ENCODE peak calls at places on chromosomes 5 and 9, in eight cellular contexts. One of them, this sample, is unnamed.

GRCh38 chr9:138103824-138104206 is 226.2 kb downstream of the CACNA1B start:
- DNase-seq in T1000: no peak
- DNase-seq in heart right ventricle: no peak
- DNase-seq in T-helper 22 cell: no peak
- DNase-seq in Calu3: no peak
- DNase-seq in globus pallidus: no peak
- DNase-seq in epithelial cell of esophagus: no peak
- DNase-seq in HL-60: no peak
- DNase-seq in this sample: peak

GRCh38 chr5:14438195-14438606 is 143.4 kb upstream of the OTULINL start:
- DNase-seq in T1000: no peak
- DNase-seq in heart right ventricle: no peak
- DNase-seq in T-helper 22 cell: no peak
- DNase-seq in Calu3: no peak
- DNase-seq in globus pallidus: no peak
- DNase-seq in epithelial cell of esophagus: no peak
- DNase-seq in HL-60: no peak
- DNase-seq in this sample: no peak

GRCh38 chr5:14110196-14110595 is 32.9 kb upstream of the TRIO start:
- DNase-seq in T1000: no peak
- DNase-seq in heart right ventricle: no peak
- DNase-seq in T-helper 22 cell: no peak
- DNase-seq in Calu3: no peak
- DNase-seq in globus pallidus: no peak
- DNase-seq in epithelial cell of esophagus: no peak
- DNase-seq in HL-60: no peak
- DNase-seq in this sample: no peak

GRCh38 chr5:125370486-125370885 is 624.0 kb upstream of the ZNF608 start:
- DNase-seq in T1000: no peak
- DNase-seq in heart right ventricle: no peak
- DNase-seq in T-helper 22 cell: no peak
- DNase-seq in Calu3: no peak
- DNase-seq in globus pallidus: no peak
- DNase-seq in epithelial cell of esophagus: no peak
- DNase-seq in HL-60: no peak
- DNase-seq in this sample: no peak

GRCh38 chr9:130825809-130826208 is 9.2 kb upstream of the ABL1 start:
- DNase-seq in T1000: no peak
- DNase-seq in heart right ventricle: no peak
- DNase-seq in T-helper 22 cell: no peak
- DNase-seq in Calu3: no peak
- DNase-seq in globus pallidus: no peak
- DNase-seq in epithelial cell of esophagus: no peak
- DNase-seq in HL-60: no peak
- DNase-seq in this sample: no peak

GRCh38 chr5:104297076-104297475 is 734.5 kb upstream of the NUDT12 start:
- DNase-seq in T1000: no peak
- DNase-seq in heart right ventricle: no peak
- DNase-seq in T-helper 22 cell: no peak
- DNase-seq in Calu3: no peak
- DNase-seq in globus pallidus: no peak
- DNase-seq in epithelial cell of esophagus: peak
- DNase-seq in HL-60: no peak
- DNase-seq in this sample: no peak

GRCh38 chr5:73426034-73426433 is 22.5 kb downstream of the FOXD1 start:
- DNase-seq in T1000: no peak
- DNase-seq in heart right ventricle: no peak
- DNase-seq in T-helper 22 cell: no peak
- DNase-seq in Calu3: no peak
- DNase-seq in globus pallidus: no peak
- DNase-seq in epithelial cell of esophagus: peak
- DNase-seq in HL-60: no peak
- DNase-seq in this sample: no peak

GRCh38 chr5:148697177-148697820 is 43.0 kb upstream of the HTR4 start:
- DNase-seq in T1000: no peak
- DNase-seq in heart right ventricle: no peak
- DNase-seq in T-helper 22 cell: no peak
- DNase-seq in Calu3: no peak
- DNase-seq in globus pallidus: no peak
- DNase-seq in epithelial cell of esophagus: peak
- DNase-seq in HL-60: no peak
- DNase-seq in this sample: no peak

GRCh38 chr9:134128727-134129679 is 6.9 kb upstream of the WDR5 start:
- DNase-seq in T1000: no peak
- DNase-seq in heart right ventricle: no peak
- DNase-seq in T-helper 22 cell: no peak
- DNase-seq in Calu3: no peak
- DNase-seq in globus pallidus: no peak
- DNase-seq in epithelial cell of esophagus: no peak
- DNase-seq in HL-60: no peak
- DNase-seq in this sample: no peak

GRCh38 chr5:38410304-38410990 is 146.0 kb downstream of the LIFR start:
- DNase-seq in T1000: no peak
- DNase-seq in heart right ventricle: no peak
- DNase-seq in T-helper 22 cell: no peak
- DNase-seq in Calu3: no peak
- DNase-seq in globus pallidus: no peak
- DNase-seq in epithelial cell of esophagus: no peak
- DNase-seq in HL-60: no peak
- DNase-seq in this sample: no peak

GRCh38 chr5:158084292-158084691 is 225.3 kb upstream of the CLINT1 start:
- DNase-seq in T1000: no peak
- DNase-seq in heart right ventricle: no peak
- DNase-seq in T-helper 22 cell: no peak
- DNase-seq in Calu3: no peak
- DNase-seq in globus pallidus: no peak
- DNase-seq in epithelial cell of esophagus: peak
- DNase-seq in HL-60: no peak
- DNase-seq in this sample: no peak

GRCh38 chr9:104575451-104575850 is 6.5 kb downstream of the OR13C8 start:
- DNase-seq in T1000: no peak
- DNase-seq in heart right ventricle: no peak
- DNase-seq in T-helper 22 cell: no peak
- DNase-seq in Calu3: no peak
- DNase-seq in globus pallidus: no peak
- DNase-seq in epithelial cell of esophagus: no peak
- DNase-seq in HL-60: no peak
- DNase-seq in this sample: no peak

GRCh38 chr5:150473673-150474358 is 24.3 kb upstream of the RPS14 start:
- DNase-seq in T1000: no peak
- DNase-seq in heart right ventricle: no peak
- DNase-seq in T-helper 22 cell: no peak
- DNase-seq in Calu3: peak
- DNase-seq in globus pallidus: no peak
- DNase-seq in epithelial cell of esophagus: peak
- DNase-seq in HL-60: no peak
- DNase-seq in this sample: no peak

GRCh38 chr5:178201927-178202235 is 2.5 kb upstream of the HNRNPAB start:
- DNase-seq in T1000: no peak
- DNase-seq in heart right ventricle: no peak
- DNase-seq in T-helper 22 cell: no peak
- DNase-seq in Calu3: no peak
- DNase-seq in globus pallidus: no peak
- DNase-seq in epithelial cell of esophagus: no peak
- DNase-seq in HL-60: no peak
- DNase-seq in this sample: no peak

GRCh38 chr5:98109561-98110006 is 663.9 kb upstream of the RGMB start:
- DNase-seq in T1000: no peak
- DNase-seq in heart right ventricle: no peak
- DNase-seq in T-helper 22 cell: no peak
- DNase-seq in Calu3: no peak
- DNase-seq in globus pallidus: peak
- DNase-seq in epithelial cell of esophagus: peak
- DNase-seq in HL-60: no peak
- DNase-seq in this sample: no peak

This sample was measured in upper lobe of left lung.